ENCODE peak calls at places on chromosomes 12 and 14, in six cellular contexts. W, B, M, Q, E and Y are unnamed samples. For H3K4me1, the result is how much of the 10 kb centered on the place peaks cover.

GRCh38 chr12:53955036-53955775 is 503 bp downstream of the HOXC12 start:
- DNase-seq in B (no peak), M (peak), E (no peak), W (no peak), Q (no peak), Y (no peak)

GRCh38 chr12:25041006-25041741 is 92.3 kb upstream of the BCAT1 start:
- DNase-seq in M (no peak), E (no peak), W (no peak), B (no peak), Q (no peak), Y (no peak)

GRCh38 chr14:95349241-95349640 is 29.5 kb upstream of the CLMN start:
- DNase-seq in M (no peak), E (no peak), Q (no peak), W (no peak), B (no peak), Y (no peak)

GRCh38 chr12:52971701-52972329 is 22.9 kb downstream of the KRT18 start:
- DNase-seq in E (no peak), B (no peak), W (no peak), M (peak), Q (peak), Y (no peak)

GRCh38 chr14:76514599-76514998 is 138.7 kb downstream of the ESRRB start:
- DNase-seq in B (peak), Q (peak), W (no peak), M (peak), E (peak), Y (peak)

GRCh38 chr12:112001555-112001954 is 11.4 kb downstream of the TMEM116 start:
- DNase-seq in W (no peak), Q (no peak), B (no peak), M (no peak), E (no peak), Y (no peak)

GRCh38 chr14:104973215-104974145 is 4.7 kb downstream of the AHNAK2 start:
- DNase-seq in E (peak), W (peak), Q (peak), B (no peak), M (peak), Y (no peak)

GRCh38 chr12:94269316-94269999 is 121.1 kb downstream of the PLXNC1 start:
- DNase-seq in B (no peak), W (no peak), Q (no peak), E (no peak), M (no peak), Y (no peak)

GRCh38 chr12:123436017-123436964 is at the start of gene RILPL2:
- DNase-seq in Q (peak), E (peak), W (peak), B (peak), M (peak), Y (peak)

GRCh38 chr12:75642226-75642625 is 130.8 kb upstream of the KRR1 start:
- DNase-seq in M (no peak), B (no peak), E (no peak), Q (no peak), W (no peak), Y (no peak)

GRCh38 chr12:100919116-100919515 is 124.5 kb downstream of the ANO4 start:
- DNase-seq in Q (no peak), B (no peak), W (no peak), M (no peak), E (no peak), Y (peak)

GRCh38 chr12:97487470-97487869 is 24.9 kb downstream of the RMST start:
- DNase-seq in M (no peak), W (no peak), B (no peak), Q (no peak), E (no peak), Y (no peak)

GRCh38 chr12:128857173-128857770 is 4.0 kb downstream of the GLT1D1 start:
- DNase-seq in W (no peak), Q (no peak), E (no peak), B (no peak), M (peak), Y (no peak)

DNA sequence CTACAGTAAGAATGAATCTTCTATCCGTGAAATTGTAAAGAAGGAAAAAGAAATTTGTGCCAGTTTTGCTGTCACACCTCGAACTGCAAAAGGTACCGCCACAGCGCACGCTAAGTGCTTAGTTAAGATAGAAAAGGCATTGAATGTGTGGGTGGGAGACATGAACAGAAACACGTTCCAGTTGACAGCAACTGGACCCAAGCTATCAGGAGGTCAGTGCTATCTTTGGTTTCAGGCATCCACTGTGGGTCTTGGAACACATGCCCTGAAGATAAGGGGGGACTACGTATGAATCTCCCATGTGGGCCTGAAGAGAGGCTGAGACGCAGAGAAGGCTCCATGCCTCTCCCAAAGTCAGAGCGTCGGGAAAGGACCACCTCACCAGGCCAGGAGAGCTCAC is 9.8 kb downstream of the IFFO1 start:
- DNase-seq in Q (no peak), B (no peak), W (no peak), E (no peak), M (no peak), Y (no peak)
- H3K4me1 ChIP-seq in Q (under half), B (under half), W (under half), E (under half), M (under half), Y (under half)

GRCh38 chr12:57429473-57430116 is 1.2 kb downstream of the R3HDM2 start:
- DNase-seq in W (no peak), B (no peak), Q (peak), E (no peak), M (peak), Y (peak)
- H3K4me3 ChIP-seq in W (peak), B (peak), Q (peak), E (peak), M (peak), Y (peak)

GRCh38 chr12:121811434-121812319 is 7.9 kb downstream of the SETD1B start:
- DNase-seq in W (peak), B (peak), Q (peak), E (peak), M (peak), Y (peak)

GRCh38 chr12:121809712-121810116 is 5.9 kb downstream of the SETD1B start:
- DNase-seq in E (no peak), W (no peak), B (no peak), M (no peak), Q (no peak), Y (no peak)

GRCh38 chr12:121810833-121811433 is 7.1 kb downstream of the SETD1B start:
- DNase-seq in E (no peak), B (no peak), M (no peak), W (no peak), Q (no peak), Y (no peak)

GRCh38 chr12:121808623-121809022 is 4.8 kb downstream of the SETD1B start:
- DNase-seq in W (no peak), M (no peak), E (no peak), Q (no peak), B (no peak), Y (no peak)

DNA sequence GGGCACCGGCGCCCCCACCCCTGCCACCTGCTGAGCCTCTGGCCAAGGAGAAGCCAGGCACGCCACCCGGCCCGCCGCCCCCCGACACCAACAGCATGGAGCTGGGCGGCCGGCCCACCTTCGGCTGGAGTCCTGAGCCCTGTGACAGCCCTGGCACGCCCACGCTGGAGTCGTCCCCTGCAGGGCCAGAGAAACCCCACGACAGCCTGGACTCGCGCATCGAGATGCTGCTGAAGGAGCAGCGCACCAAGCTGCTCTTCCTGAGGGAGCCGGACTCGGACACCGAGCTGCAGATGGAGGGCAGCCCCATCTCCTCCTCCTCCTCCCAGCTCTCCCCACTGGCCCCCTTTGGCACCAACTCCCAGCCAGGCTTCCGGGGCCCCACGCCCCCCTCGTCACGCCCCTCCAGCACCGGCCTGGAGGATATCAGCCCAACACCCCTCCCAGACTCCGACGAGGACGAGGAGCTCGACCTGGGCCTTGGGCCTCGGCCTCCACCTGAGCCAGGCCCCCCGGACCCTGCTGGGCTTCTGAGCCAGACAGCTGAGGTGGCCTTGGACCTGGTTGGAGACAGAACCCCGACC is 6.5 kb downstream of the SETD1B start:
- DNase-seq in Q (no peak), B (no peak), E (no peak), M (no peak), W (no peak), Y (no peak)
- H3K4me1 ChIP-seq in Q (half or more), B (half or more), E (half or more), M (under half), W (half or more), Y (under half)

GRCh38 chr12:42564540-42564939 is 25.0 kb downstream of the PRICKLE1 start:
- DNase-seq in B (no peak), E (no peak), W (no peak), M (no peak), Q (no peak), Y (no peak)

GRCh38 chr12:42568952-42569916 is 20.3 kb downstream of the PRICKLE1 start:
- DNase-seq in Q (peak), E (no peak), B (peak), W (no peak), M (no peak), Y (no peak)

GRCh38 chr12:42560977-42561376 is 28.6 kb downstream of the PRICKLE1 start:
- DNase-seq in Q (no peak), B (no peak), M (no peak), W (no peak), E (no peak), Y (no peak)

GRCh38 chr12:42565633-42566032 is 23.9 kb downstream of the PRICKLE1 start:
- DNase-seq in E (no peak), M (peak), Q (no peak), B (no peak), W (no peak), Y (no peak)

DNA sequence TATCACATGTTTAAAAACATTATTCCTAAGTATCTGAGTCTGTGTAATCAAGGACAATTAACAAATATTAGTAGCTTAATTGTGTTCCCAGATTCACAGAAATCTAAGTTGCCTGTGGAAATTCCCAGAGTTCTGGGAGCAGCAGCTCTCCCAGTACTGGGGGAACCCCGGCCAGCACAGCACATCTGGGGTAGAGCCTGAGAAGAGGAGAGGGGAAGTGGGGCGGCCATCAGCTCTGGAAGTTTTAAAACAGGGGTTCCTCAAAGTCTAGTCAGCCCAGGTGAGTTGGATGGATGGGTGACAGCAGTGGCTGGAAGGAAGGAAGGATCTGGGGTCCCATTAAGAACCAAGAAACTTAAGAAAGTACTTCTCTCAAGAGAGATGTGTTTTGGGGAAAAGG is 24.5 kb downstream of the PRICKLE1 start:
- DNase-seq in W (no peak), B (no peak), Q (no peak), E (no peak), M (peak), Y (no peak)
- H3K4me3 ChIP-seq in W (no peak), B (no peak), Q (no peak), E (no peak), M (no peak), Y (no peak)

GRCh38 chr12:6956332-6956727 is 5.2 kb downstream of the PTPN6 start:
- DNase-seq in W (no peak), M (no peak), Q (no peak), E (no peak), B (no peak), Y (no peak)
- H3K4me1 ChIP-seq in W (under half), M (under half), Q (under half), E (under half), B (half or more), Y (under half)